ENCODE peak calls at places on chromosomes 6 and 20, in seven cellular contexts. M is NCI-H748 treated with DMSO at 0.1 percent for 48 hours, O is hypothalamus, E is ovary, P is Ammon's horn, Z is GM03348, T is HTR-8/SVneo. C is an unnamed sample.

GRCh38 chr20:2151805-2152727 is 50.4 kb downstream of the STK35 start:
- DNase-seq in M (no peak), O (no peak), E (no peak), P (no peak), Z (peak), T (peak), C (no peak)

GRCh38 chr6:56375806-56376205 is 128.4 kb upstream of the COL21A1 start:
- DNase-seq in M (no peak), O (no peak), E (no peak), P (no peak), Z (no peak), T (no peak), C (no peak)

GRCh38 chr6:156760377-156760776 is 16.8 kb upstream of the ARID1B start:
- DNase-seq in M (no peak), O (no peak), E (no peak), P (no peak), Z (no peak), T (no peak), C (no peak)

GRCh38 chr6:141105481-141105880 is 1027.2 kb upstream of the GJE1 start:
- DNase-seq in M (peak), O (no peak), E (no peak), P (peak), Z (peak), T (no peak), C (no peak)

GRCh38 chr6:25525078-25525477 is 126.9 kb upstream of the SCGN start:
- DNase-seq in M (no peak), O (no peak), E (no peak), P (no peak), Z (no peak), T (no peak), C (no peak)

GRCh38 chr6:44527191-44527960 is 139.9 kb downstream of the CDC5L start:
- DNase-seq in M (no peak), O (no peak), E (no peak), P (no peak), Z (no peak), T (no peak), C (peak)

GRCh38 chr6:56065408-56065807 is 182.0 kb downstream of the COL21A1 start:
- DNase-seq in M (no peak), O (no peak), E (no peak), P (no peak), Z (no peak), T (no peak), C (no peak)

GRCh38 chr20:18615020-18615652 is 27.3 kb downstream of the DTD1 start:
- DNase-seq in M (no peak), O (no peak), E (no peak), P (no peak), Z (no peak), T (no peak), C (no peak)

GRCh38 chr6:67812693-67813092 is 822.4 kb upstream of the ADGRB3 start:
- DNase-seq in M (no peak), O (no peak), E (no peak), P (no peak), Z (no peak), T (no peak), C (no peak)

GRCh38 chr20:5919634-5920544 is 30.4 kb downstream of the TRMT6 start:
- DNase-seq in M (no peak), O (no peak), E (no peak), P (peak), Z (no peak), T (no peak), C (peak)

GRCh38 chr20:47286681-47287080 is 69.8 kb downstream of the ZMYND8 start:
- DNase-seq in M (no peak), O (no peak), E (no peak), P (no peak), Z (no peak), T (no peak), C (no peak)

GRCh38 chr6:89509719-89510339 is 76.9 kb downstream of the ANKRD6 start:
- DNase-seq in M (peak), O (no peak), E (no peak), P (no peak), Z (no peak), T (no peak), C (no peak)

GRCh38 chr6:106539931-106540330 is 89.4 kb downstream of the RTN4IP1 start:
- DNase-seq in M (no peak), O (no peak), E (no peak), P (peak), Z (no peak), T (no peak), C (no peak)

GRCh38 chr20:39263076-39263475 is 300.9 kb downstream of the DHX35 start:
- DNase-seq in M (no peak), O (no peak), E (no peak), P (no peak), Z (no peak), T (no peak), C (no peak)

GRCh38 chr20:53948383-53949318 is 121.7 kb downstream of the BCAS1 start:
- DNase-seq in M (no peak), O (no peak), E (no peak), P (no peak), Z (no peak), T (no peak), C (no peak)

GRCh38 chr6:24926639-24927038 is 9.1 kb downstream of the RIPOR2 start:
- DNase-seq in M (no peak), O (no peak), E (no peak), P (no peak), Z (no peak), T (no peak), C (no peak)

GRCh38 chr20:58583141-58583540 is 67.9 kb upstream of the APCDD1L start:
- DNase-seq in M (no peak), O (no peak), E (no peak), P (no peak), Z (no peak), T (no peak), C (no peak)

GRCh38 chr20:23049201-23049932 is at the start of gene THBD:
- DNase-seq in M (peak), O (no peak), E (peak), P (no peak), Z (peak), T (peak), C (peak)

GRCh38 chr6:32883789-32884188 is 29.8 kb downstream of the PSMB9 start:
- DNase-seq in M (no peak), O (no peak), E (peak), P (peak), Z (peak), T (no peak), C (no peak)

GRCh38 chr6:113901482-113901881 is 44.3 kb downstream of the MARCKS start:
- DNase-seq in M (no peak), O (no peak), E (no peak), P (no peak), Z (peak), T (no peak), C (no peak)

GRCh38 chr6:161694995-161695394 is 421.1 kb upstream of the AGPAT4 start:
- DNase-seq in M (no peak), O (no peak), E (no peak), P (no peak), Z (peak), T (no peak), C (peak)

GRCh38 chr6:35576647-35577046 is 64.0 kb upstream of the TULP1 start:
- DNase-seq in M (no peak), O (no peak), E (no peak), P (no peak), Z (no peak), T (no peak), C (no peak)

GRCh38 chr20:9550283-9550682 is 35.9 kb downstream of the LAMP5 start:
- DNase-seq in M (no peak), O (no peak), E (no peak), P (no peak), Z (no peak), T (no peak), C (no peak)

GRCh38 chr6:132490024-132490423 is 22.9 kb downstream of the STX7 start:
- DNase-seq in M (no peak), O (no peak), E (no peak), P (peak), Z (peak), T (no peak), C (no peak)

GRCh38 chr6:149065658-149066556 is 251.6 kb upstream of the TAB2 start:
- DNase-seq in M (no peak), O (no peak), E (no peak), P (peak), Z (no peak), T (no peak), C (no peak)

GRCh38 chr6:56486681-56487080 is 156.0 kb downstream of the DST start:
- DNase-seq in M (no peak), O (no peak), E (no peak), P (no peak), Z (no peak), T (no peak), C (no peak)

GRCh38 chr6:119317007-119317406 is 32.6 kb downstream of the MAN1A1 start:
- DNase-seq in M (no peak), O (no peak), E (no peak), P (no peak), Z (no peak), T (no peak), C (no peak)

GRCh38 chr20:63682384-63683139 is 13.9 kb upstream of the TNFRSF6B start:
- DNase-seq in M (no peak), O (no peak), E (no peak), P (peak), Z (peak), T (peak), C (no peak)

GRCh38 chr20:58723628-58723984 is 31.0 kb downstream of the NPEPL1 start:
- DNase-seq in M (no peak), O (no peak), E (no peak), P (no peak), Z (no peak), T (no peak), C (no peak)

GRCh38 chr20:46260480-46260879 is 47.8 kb downstream of the CDH22 start:
- DNase-seq in M (no peak), O (no peak), E (no peak), P (peak), Z (no peak), T (no peak), C (no peak)

GRCh38 chr20:59750209-59750840 is 146.0 kb downstream of the PHACTR3 start:
- DNase-seq in M (no peak), O (no peak), E (no peak), P (no peak), Z (no peak), T (no peak), C (no peak)

GRCh38 chr6:111377558-111378120 is 105.4 kb downstream of the REV3L start:
- DNase-seq in M (no peak), O (no peak), E (no peak), P (no peak), Z (peak), T (no peak), C (no peak)

GRCh38 chr20:36368400-36368799 is 62.3 kb downstream of the DLGAP4 start:
- DNase-seq in M (no peak), O (no peak), E (no peak), P (no peak), Z (no peak), T (no peak), C (no peak)

GRCh38 chr20:17357238-17357637 is 130.4 kb downstream of the PCSK2 start:
- DNase-seq in M (peak), O (no peak), E (no peak), P (no peak), Z (no peak), T (no peak), C (no peak)

GRCh38 chr6:108068618-108069017 is 5.9 kb downstream of the OSTM1 start:
- DNase-seq in M (no peak), O (no peak), E (no peak), P (no peak), Z (no peak), T (no peak), C (peak)

GRCh38 chr6:105372862-105373182 is 30.1 kb downstream of the PREP start:
- DNase-seq in M (no peak), O (no peak), E (no peak), P (no peak), Z (no peak), T (no peak), C (no peak)

GRCh38 chr6:151681426-151682059 is 125.9 kb upstream of the ESR1 start:
- DNase-seq in M (no peak), O (no peak), E (peak), P (no peak), Z (peak), T (no peak), C (no peak)